ENCODE peak calls at places on chromosome 11, in eight cellular contexts. K, I, M, G, Q, C, P and D are unnamed samples.

GRCh38 chr11:94576306-94576705 is 9.1 kb downstream of the PIWIL4 start:
- DNase-seq in K (no peak), I (no peak), M (no peak), G (no peak), Q (no peak), C (no peak), P (no peak), D (no peak)

GRCh38 chr11:1168721-1169161 is 11.0 kb downstream of the MUC5AC start:
- DNase-seq in K (no peak), I (no peak), M (no peak), G (no peak), Q (no peak), C (no peak), P (no peak), D (no peak)

GRCh38 chr11:47348859-47349258 is 3.6 kb downstream of the MYBPC3 start:
- DNase-seq in K (no peak), I (no peak), M (peak; percentile 11), G (no peak), Q (peak; percentile 35), C (peak; percentile 49), P (no peak), D (no peak)

GRCh38 chr11:19805827-19806226 is 93.2 kb downstream of the NAV2 start:
- DNase-seq in K (no peak), I (no peak), M (no peak), G (no peak), Q (peak; percentile 83), C (no peak), P (no peak), D (no peak)

GRCh38 chr11:88494857-88495256 is 157.3 kb upstream of the CTSC start:
- DNase-seq in K (no peak), I (no peak), M (no peak), G (no peak), Q (no peak), C (no peak), P (no peak), D (no peak)

GRCh38 chr11:46672381-46672839 is 28.0 kb downstream of the ARHGAP1 start:
- DNase-seq in K (peak; percentile 50), I (no peak), M (no peak), G (no peak), Q (no peak), C (no peak), P (no peak), D (no peak)

GRCh38 chr11:11960687-11961086 is 47.7 kb downstream of the DKK3 start:
- DNase-seq in K (no peak), I (peak; percentile 29), M (no peak), G (no peak), Q (peak; percentile 48), C (no peak), P (no peak), D (no peak)

GRCh38 chr11:2913029-2913431 is 16.2 kb downstream of the PHLDA2 start:
- DNase-seq in K (no peak), I (no peak), M (no peak), G (no peak), Q (peak; percentile 76), C (no peak), P (no peak), D (no peak)

GRCh38 chr11:112801286-112802088 is 159.7 kb upstream of the NCAM1 start:
- DNase-seq in K (no peak), I (no peak), M (no peak), G (no peak), Q (no peak), C (no peak), P (no peak), D (no peak)

GRCh38 chr11:66115638-66116410 is 45.8 kb downstream of the PACS1 start:
- DNase-seq in K (no peak), I (peak; percentile 56), M (no peak), G (no peak), Q (peak; percentile 29), C (no peak), P (no peak), D (no peak)

GRCh38 chr11:10004526-10005113 is 289.4 kb downstream of the SBF2 start:
- DNase-seq in K (no peak), I (no peak), M (no peak), G (no peak), Q (peak; percentile 60), C (no peak), P (no peak), D (no peak)

GRCh38 chr11:80417681-80418080 is 976.9 kb upstream of the TENM4 start:
- DNase-seq in K (no peak), I (no peak), M (no peak), G (no peak), Q (no peak), C (no peak), P (no peak), D (no peak)

GRCh38 chr11:2559527-2560311 is 114.9 kb downstream of the KCNQ1 start:
- DNase-seq in K (peak; percentile 35), I (no peak), M (no peak), G (no peak), Q (no peak), C (no peak), P (peak; percentile 37), D (peak; percentile 5)

GRCh38 chr11:26743622-26744021 is 21.8 kb upstream of the SLC5A12 start:
- DNase-seq in K (no peak), I (no peak), M (no peak), G (no peak), Q (no peak), C (no peak), P (no peak), D (no peak)

GRCh38 chr11:46338988-46339666 is 8.1 kb upstream of the DGKZ start:
- DNase-seq in K (no peak), I (no peak), M (peak; percentile 55), G (no peak), Q (peak; percentile 73), C (no peak), P (no peak), D (no peak)

GRCh38 chr11:88102595-88102929 is 72.7 kb downstream of the RAB38 start:
- DNase-seq in K (no peak), I (no peak), M (no peak), G (no peak), Q (no peak), C (no peak), P (no peak), D (no peak)

GRCh38 chr11:46272816-46273427 is 4.5 kb upstream of the CREB3L1 start:
- DNase-seq in K (peak; percentile 82), I (peak; percentile 75), M (peak; percentile 51), G (peak; percentile 77), Q (peak; percentile 82), C (no peak), P (peak; percentile 67), D (peak; percentile 74)

GRCh38 chr11:117806906-117807305 is 9.9 kb upstream of the DSCAML1 start:
- DNase-seq in K (peak; percentile 61), I (no peak), M (no peak), G (no peak), Q (no peak), C (no peak), P (no peak), D (no peak)

GRCh38 chr11:102560555-102561011 is 30.0 kb upstream of the MMP7 start:
- DNase-seq in K (no peak), I (peak; percentile 45), M (no peak), G (peak; percentile 48), Q (peak; percentile 77), C (no peak), P (no peak), D (peak; percentile 15)

GRCh38 chr11:3710485-3711259 is 39.5 kb upstream of the CHRNA10 start:
- DNase-seq in K (no peak), I (no peak), M (no peak), G (no peak), Q (peak; percentile 64), C (no peak), P (no peak), D (no peak)

GRCh38 chr11:85893378-85893777 is 38.2 kb downstream of the CCDC83 start:
- DNase-seq in K (no peak), I (no peak), M (no peak), G (no peak), Q (no peak), C (no peak), P (no peak), D (no peak)

GRCh38 chr11:94740975-94741707 is 27.0 kb upstream of the AMOTL1 start:
- DNase-seq in K (peak; percentile 59), I (peak; percentile 38), M (peak; percentile 57), G (no peak), Q (peak; percentile 76), C (peak; percentile 66), P (no peak), D (no peak)

GRCh38 chr11:67268036-67268683 is 1.9 kb downstream of the GRK2 start:
- DNase-seq in K (peak; percentile 66), I (no peak), M (no peak), G (no peak), Q (no peak), C (no peak), P (peak; percentile 79), D (peak; percentile 54)